ENCODE peak calls at places on chromosome 6, in six cellular contexts. One of them, this sample, is unnamed.

GRCh38 chr6:7112741-7113313 is 5.1 kb downstream of the RREB1 start:
- DNase-seq in ovary: no peak
- DNase-seq in neural progenitor cell: peak
- DNase-seq in neural crest cell: no peak
- DNase-seq in gastrocnemius medialis: peak
- DNase-seq in fibroblast of the aortic adventitia: no peak
- DNase-seq in this sample: no peak

GRCh38 chr6:1972961-1973360 is 272.4 kb downstream of the GMDS start:
- DNase-seq in ovary: no peak
- DNase-seq in neural progenitor cell: no peak
- DNase-seq in neural crest cell: no peak
- DNase-seq in gastrocnemius medialis: no peak
- DNase-seq in fibroblast of the aortic adventitia: no peak
- DNase-seq in this sample: no peak

GRCh38 chr6:87923389-87924050 is 124.1 kb upstream of the SPACA1 start:
- DNase-seq in ovary: no peak
- DNase-seq in neural progenitor cell: no peak
- DNase-seq in neural crest cell: no peak
- DNase-seq in gastrocnemius medialis: no peak
- DNase-seq in fibroblast of the aortic adventitia: no peak
- DNase-seq in this sample: no peak

GRCh38 chr6:170128346-170128745 is 162.5 kb downstream of the DLL1 start:
- DNase-seq in ovary: no peak
- DNase-seq in neural progenitor cell: no peak
- DNase-seq in neural crest cell: no peak
- DNase-seq in gastrocnemius medialis: no peak
- DNase-seq in fibroblast of the aortic adventitia: no peak
- DNase-seq in this sample: no peak

GRCh38 chr6:44128020-44128917 is 915 bp downstream of the TMEM63B start:
- DNase-seq in ovary: peak
- DNase-seq in neural progenitor cell: peak
- DNase-seq in neural crest cell: peak
- DNase-seq in gastrocnemius medialis: peak
- DNase-seq in fibroblast of the aortic adventitia: no peak
- DNase-seq in this sample: no peak

GRCh38 chr6:1792989-1793388 is 183.3 kb downstream of the FOXC1 start:
- DNase-seq in ovary: no peak
- DNase-seq in neural progenitor cell: peak
- DNase-seq in neural crest cell: peak
- DNase-seq in gastrocnemius medialis: no peak
- DNase-seq in fibroblast of the aortic adventitia: peak
- DNase-seq in this sample: no peak

GRCh38 chr6:147001621-147002020 is 202.6 kb upstream of the STXBP5 start:
- DNase-seq in ovary: no peak
- DNase-seq in neural progenitor cell: no peak
- DNase-seq in neural crest cell: no peak
- DNase-seq in gastrocnemius medialis: no peak
- DNase-seq in fibroblast of the aortic adventitia: no peak
- DNase-seq in this sample: no peak

GRCh38 chr6:70151616-70152015 is 151.3 kb downstream of the COL9A1 start:
- DNase-seq in ovary: no peak
- DNase-seq in neural progenitor cell: no peak
- DNase-seq in neural crest cell: no peak
- DNase-seq in gastrocnemius medialis: peak
- DNase-seq in fibroblast of the aortic adventitia: no peak
- DNase-seq in this sample: no peak

GRCh38 chr6:24603241-24603640 is 42.8 kb downstream of the KIAA0319 start:
- DNase-seq in ovary: no peak
- DNase-seq in neural progenitor cell: no peak
- DNase-seq in neural crest cell: no peak
- DNase-seq in gastrocnemius medialis: no peak
- DNase-seq in fibroblast of the aortic adventitia: peak
- DNase-seq in this sample: no peak

GRCh38 chr6:41439524-41440418 is 104.4 kb downstream of the NCR2 start:
- DNase-seq in ovary: no peak
- DNase-seq in neural progenitor cell: no peak
- DNase-seq in neural crest cell: no peak
- DNase-seq in gastrocnemius medialis: no peak
- DNase-seq in fibroblast of the aortic adventitia: no peak
- DNase-seq in this sample: no peak

GRCh38 chr6:73521351-73522254 is 771 bp upstream of the EEF1A1 start:
- DNase-seq in ovary: peak
- DNase-seq in neural progenitor cell: no peak
- DNase-seq in neural crest cell: peak
- DNase-seq in gastrocnemius medialis: peak
- DNase-seq in fibroblast of the aortic adventitia: peak
- DNase-seq in this sample: no peak

GRCh38 chr6:138769102-138769676 is 4.4 kb upstream of the CCDC28A start:
- DNase-seq in ovary: no peak
- DNase-seq in neural progenitor cell: no peak
- DNase-seq in neural crest cell: no peak
- DNase-seq in gastrocnemius medialis: no peak
- DNase-seq in fibroblast of the aortic adventitia: peak
- DNase-seq in this sample: no peak

GRCh38 chr6:112310439-112311154 is 36.5 kb upstream of the RFPL4B start:
- DNase-seq in ovary: no peak
- DNase-seq in neural progenitor cell: no peak
- DNase-seq in neural crest cell: no peak
- DNase-seq in gastrocnemius medialis: no peak
- DNase-seq in fibroblast of the aortic adventitia: peak
- DNase-seq in this sample: no peak

GRCh38 chr6:122180132-122180531 is 219.3 kb upstream of the HSF2 start:
- DNase-seq in ovary: no peak
- DNase-seq in neural progenitor cell: peak
- DNase-seq in neural crest cell: no peak
- DNase-seq in gastrocnemius medialis: no peak
- DNase-seq in fibroblast of the aortic adventitia: peak
- DNase-seq in this sample: peak

GRCh38 chr6:17393335-17394191 is at the start of gene CAP2:
- DNase-seq in ovary: peak
- DNase-seq in neural progenitor cell: peak
- DNase-seq in neural crest cell: peak
- DNase-seq in gastrocnemius medialis: peak
- DNase-seq in fibroblast of the aortic adventitia: peak
- DNase-seq in this sample: peak

GRCh38 chr6:73665686-73666319 is 12.0 kb upstream of the SLC17A5 start:
- DNase-seq in ovary: no peak
- DNase-seq in neural progenitor cell: no peak
- DNase-seq in neural crest cell: no peak
- DNase-seq in gastrocnemius medialis: no peak
- DNase-seq in fibroblast of the aortic adventitia: no peak
- DNase-seq in this sample: no peak

GRCh38 chr6:136396908-136397307 is 107.3 kb upstream of the BCLAF1 start:
- DNase-seq in ovary: no peak
- DNase-seq in neural progenitor cell: no peak
- DNase-seq in neural crest cell: no peak
- DNase-seq in gastrocnemius medialis: no peak
- DNase-seq in fibroblast of the aortic adventitia: no peak
- DNase-seq in this sample: no peak

GRCh38 chr6:161486903-161487531 is 213.2 kb upstream of the AGPAT4 start:
- DNase-seq in ovary: no peak
- DNase-seq in neural progenitor cell: no peak
- DNase-seq in neural crest cell: no peak
- DNase-seq in gastrocnemius medialis: no peak
- DNase-seq in fibroblast of the aortic adventitia: no peak
- DNase-seq in this sample: no peak

GRCh38 chr6:91539451-91539850 is 952.6 kb upstream of the MAP3K7 start:
- DNase-seq in ovary: no peak
- DNase-seq in neural progenitor cell: no peak
- DNase-seq in neural crest cell: no peak
- DNase-seq in gastrocnemius medialis: no peak
- DNase-seq in fibroblast of the aortic adventitia: no peak
- DNase-seq in this sample: no peak

GRCh38 chr6:91538622-91539021 is 951.8 kb upstream of the MAP3K7 start:
- DNase-seq in ovary: no peak
- DNase-seq in neural progenitor cell: no peak
- DNase-seq in neural crest cell: no peak
- DNase-seq in gastrocnemius medialis: no peak
- DNase-seq in fibroblast of the aortic adventitia: no peak
- DNase-seq in this sample: no peak

DNA sequence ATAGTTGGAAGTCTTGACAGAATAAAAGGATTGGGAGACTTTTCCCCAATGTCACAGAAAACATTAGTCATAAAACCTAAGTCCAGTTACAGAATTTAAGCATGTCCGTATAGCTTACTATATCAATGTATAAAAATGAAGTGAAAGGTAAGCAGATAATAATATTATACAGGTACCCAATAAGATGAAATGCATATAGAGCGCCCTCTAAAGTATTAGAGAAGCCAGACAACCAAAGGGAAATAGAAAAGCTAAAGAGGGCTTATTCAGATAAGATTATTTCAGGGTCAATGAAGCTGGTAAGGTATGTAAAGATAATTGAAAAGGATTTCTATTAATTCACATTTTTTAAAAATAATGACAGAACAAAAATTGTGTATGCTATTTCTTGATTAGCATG is 947.7 kb upstream of the MAP3K7 start:
- DNase-seq in ovary: no peak
- DNase-seq in neural progenitor cell: no peak
- DNase-seq in neural crest cell: no peak
- DNase-seq in gastrocnemius medialis: no peak
- DNase-seq in fibroblast of the aortic adventitia: no peak
- DNase-seq in this sample: no peak
- TF ChIP-seq CTCF in ovary: no peak
- TF ChIP-seq CTCF in neural progenitor cell: peak
- TF ChIP-seq CTCF in neural crest cell: no peak
- TF ChIP-seq CTCF in gastrocnemius medialis: no peak
- TF ChIP-seq CTCF in fibroblast of the aortic adventitia: no peak
- TF ChIP-seq CTCF in this sample: no peak

DNA sequence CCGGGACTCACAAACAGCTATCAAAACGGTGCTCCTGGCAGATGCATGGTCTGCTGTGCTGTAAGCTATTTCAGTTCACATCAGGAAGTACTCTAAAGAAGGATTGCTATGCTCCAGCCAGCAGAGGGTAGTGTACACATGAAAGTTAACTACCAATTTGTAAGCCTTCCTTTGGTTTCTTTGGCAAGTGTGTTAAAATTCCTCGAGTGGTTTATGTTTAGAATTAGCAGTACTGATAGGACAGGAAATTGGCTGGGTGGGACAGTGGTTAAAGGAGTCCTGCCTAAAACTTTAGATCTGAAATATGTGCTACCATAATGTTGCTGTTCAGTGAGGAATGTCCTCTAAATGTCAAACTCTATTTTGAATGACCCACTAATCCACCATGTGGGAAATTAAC is 47.4 kb downstream of the TRMT11 start:
- DNase-seq in ovary: peak
- DNase-seq in neural progenitor cell: peak
- DNase-seq in neural crest cell: no peak
- DNase-seq in gastrocnemius medialis: no peak
- DNase-seq in fibroblast of the aortic adventitia: peak
- DNase-seq in this sample: peak
- TF ChIP-seq CTCF in ovary: peak
- TF ChIP-seq CTCF in neural progenitor cell: peak
- TF ChIP-seq CTCF in neural crest cell: peak
- TF ChIP-seq CTCF in gastrocnemius medialis: peak
- TF ChIP-seq CTCF in fibroblast of the aortic adventitia: peak
- TF ChIP-seq CTCF in this sample: peak

GRCh38 chr6:3119040-3119723 is 671 bp downstream of the BPHL start:
- DNase-seq in ovary: no peak
- DNase-seq in neural progenitor cell: no peak
- DNase-seq in neural crest cell: no peak
- DNase-seq in gastrocnemius medialis: no peak
- DNase-seq in fibroblast of the aortic adventitia: peak
- DNase-seq in this sample: no peak

GRCh38 chr6:3120765-3121089 is 2.2 kb downstream of the BPHL start:
- DNase-seq in ovary: no peak
- DNase-seq in neural progenitor cell: no peak
- DNase-seq in neural crest cell: no peak
- DNase-seq in gastrocnemius medialis: no peak
- DNase-seq in fibroblast of the aortic adventitia: no peak
- DNase-seq in this sample: no peak

GRCh38 chr6:3114377-3114776 is 4.1 kb upstream of the BPHL start:
- DNase-seq in ovary: no peak
- DNase-seq in neural progenitor cell: no peak
- DNase-seq in neural crest cell: no peak
- DNase-seq in gastrocnemius medialis: no peak
- DNase-seq in fibroblast of the aortic adventitia: no peak
- DNase-seq in this sample: no peak

GRCh38 chr6:3117912-3118352 is 579 bp upstream of the BPHL start:
- DNase-seq in ovary: no peak
- DNase-seq in neural progenitor cell: no peak
- DNase-seq in neural crest cell: no peak
- DNase-seq in gastrocnemius medialis: no peak
- DNase-seq in fibroblast of the aortic adventitia: no peak
- DNase-seq in this sample: no peak

GRCh38 chr6:3118353-3119039 is at the start of gene BPHL:
- DNase-seq in ovary: peak
- DNase-seq in neural progenitor cell: peak
- DNase-seq in neural crest cell: peak
- DNase-seq in gastrocnemius medialis: peak
- DNase-seq in fibroblast of the aortic adventitia: peak
- DNase-seq in this sample: peak
- TF ChIP-seq CTCF in ovary: no peak
- TF ChIP-seq CTCF in neural progenitor cell: no peak
- TF ChIP-seq CTCF in neural crest cell: no peak
- TF ChIP-seq CTCF in gastrocnemius medialis: no peak
- TF ChIP-seq CTCF in fibroblast of the aortic adventitia: no peak
- TF ChIP-seq CTCF in this sample: no peak

DNA sequence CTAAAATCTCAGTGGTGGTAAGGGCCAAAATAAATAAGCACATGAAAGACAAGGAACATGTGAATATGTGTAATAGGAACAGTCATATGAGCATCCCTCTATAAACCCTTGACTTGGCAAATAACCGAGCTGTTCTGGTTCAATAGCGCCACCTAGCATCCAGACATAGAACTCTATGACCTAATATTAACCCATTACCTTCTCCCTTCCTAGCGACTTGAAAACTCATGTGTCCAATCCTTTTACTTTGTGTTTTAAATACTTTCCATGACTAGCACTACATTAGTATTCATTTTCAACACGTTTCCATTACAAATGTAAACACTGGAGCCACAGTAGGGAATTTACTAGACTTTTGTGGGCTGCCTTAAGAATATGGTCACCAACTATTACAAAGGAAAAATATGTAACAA is 279.7 kb downstream of the UST start:
- DNase-seq in ovary: no peak
- DNase-seq in neural progenitor cell: peak
- DNase-seq in neural crest cell: peak
- DNase-seq in gastrocnemius medialis: no peak
- DNase-seq in fibroblast of the aortic adventitia: peak
- DNase-seq in this sample: peak
- TF ChIP-seq CTCF in ovary: peak
- TF ChIP-seq CTCF in neural progenitor cell: peak
- TF ChIP-seq CTCF in neural crest cell: peak
- TF ChIP-seq CTCF in gastrocnemius medialis: no peak
- TF ChIP-seq CTCF in fibroblast of the aortic adventitia: peak
- TF ChIP-seq CTCF in this sample: peak

This sample was measured in AG09319.